ENCODE peak calls at places on chromosomes 1 and 21, in four cellular contexts. E is HepG2, D is SK-N-SH, J is K562. I is an unnamed sample.

GRCh38 chr1:180930687-180931086 is 18.0 kb downstream of the KIAA1614 start:
- DNase-seq in E (no peak), D (peak), J (no peak), I (no peak)

GRCh38 chr21:38987551-38988210 is 182.0 kb downstream of the ETS2 start:
- DNase-seq in E (no peak), D (no peak), J (no peak), I (no peak)

GRCh38 chr1:198597690-198598430 is 41.0 kb upstream of the PTPRC start:
- DNase-seq in E (no peak), D (no peak), J (no peak), I (no peak)

GRCh38 chr21:32653326-32653901 is 41.2 kb upstream of the CFAP298 start:
- DNase-seq in E (peak), D (peak), J (peak), I (peak)

GRCh38 chr1:226957714-226958113 is 17.6 kb downstream of the COQ8A start:
- DNase-seq in E (no peak), D (no peak), J (no peak), I (no peak)

GRCh38 chr1:235650341-235651169 is 971 bp upstream of the GNG4 start:
- DNase-seq in E (peak), D (no peak), J (no peak), I (peak)

GRCh38 chr1:205782627-205783470 is 7.6 kb upstream of the RAB29 start:
- DNase-seq in E (no peak), D (no peak), J (no peak), I (no peak)

GRCh38 chr1:11960276-11960675 is 20.0 kb upstream of the MFN2 start:
- DNase-seq in E (no peak), D (no peak), J (no peak), I (no peak)

GRCh38 chr21:36859744-36860501 is 106.5 kb downstream of the HLCS start:
- DNase-seq in E (peak), D (peak), J (peak), I (peak)

GRCh38 chr1:246587606-246588005 is 21.4 kb downstream of the CNST start:
- DNase-seq in E (peak), D (no peak), J (no peak), I (no peak)

GRCh38 chr1:186799689-186800054 is 29.1 kb upstream of the PLA2G4A start:
- DNase-seq in E (no peak), D (no peak), J (no peak), I (no peak)

GRCh38 chr1:110878993-110879392 is 6.0 kb downstream of the CD53 start:
- DNase-seq in E (no peak), D (no peak), J (no peak), I (no peak)

GRCh38 chr1:12621346-12622320 is 3.6 kb upstream of the DHRS3 start:
- DNase-seq in E (no peak), D (no peak), J (no peak), I (no peak)

GRCh38 chr1:17392199-17392740 is 20.3 kb downstream of the PADI6 start:
- DNase-seq in E (no peak), D (no peak), J (no peak), I (no peak)

GRCh38 chr1:111359376-111359775 is 68.2 kb downstream of the OVGP1 start:
- DNase-seq in E (no peak), D (no peak), J (no peak), I (no peak)

GRCh38 chr1:177871633-177872562 is 98.0 kb downstream of the SEC16B start:
- DNase-seq in E (no peak), D (no peak), J (no peak), I (no peak)

GRCh38 chr1:174007846-174008245 is 14.3 kb downstream of the RC3H1 start:
- DNase-seq in E (no peak), D (no peak), J (no peak), I (no peak)

GRCh38 chr1:99704356-99704816 is 58.5 kb downstream of the PALMD start:
- DNase-seq in E (no peak), D (no peak), J (peak), I (no peak)

GRCh38 chr21:9737871-9738520 is 783.4 kb upstream of the TPTE start:
- DNase-seq in E (no peak), D (no peak), J (no peak), I (no peak)

GRCh38 chr1:108557311-108557710 is 2.6 kb upstream of the EEIG2 start:
- DNase-seq in E (no peak), D (no peak), J (peak), I (no peak)

GRCh38 chr1:223500560-223501425 is 107.6 kb downstream of the CCDC185 start:
- DNase-seq in E (no peak), D (no peak), J (no peak), I (no peak)

GRCh38 chr1:246096356-246096755 is 410.7 kb downstream of the SMYD3 start:
- DNase-seq in E (no peak), D (peak), J (no peak), I (no peak)

GRCh38 chr1:64598100-64598571 is 128.2 kb downstream of the CACHD1 start:
- DNase-seq in E (no peak), D (no peak), J (peak), I (no peak)

GRCh38 chr21:35426484-35426883 is 377.4 kb upstream of the RUNX1 start:
- DNase-seq in E (no peak), D (no peak), J (no peak), I (no peak)

GRCh38 chr1:214386747-214387146 is 105.8 kb downstream of the SMYD2 start:
- DNase-seq in E (no peak), D (no peak), J (no peak), I (no peak)

GRCh38 chr1:233561708-233562426 is 52.0 kb upstream of the KCNK1 start:
- DNase-seq in E (no peak), D (no peak), J (no peak), I (no peak)

GRCh38 chr1:9371391-9371935 is 78.8 kb downstream of the SPSB1 start:
- DNase-seq in E (peak), D (peak), J (no peak), I (no peak)

GRCh38 chr1:40301066-40301465 is 16.0 kb downstream of the COL9A2 start:
- DNase-seq in E (no peak), D (no peak), J (no peak), I (no peak)

GRCh38 chr1:101236546-101237228 is at the start of gene S1PR1:
- DNase-seq in E (no peak), D (peak), J (no peak), I (peak)

GRCh38 chr1:153352523-153352922 is 3.9 kb upstream of the PGLYRP4 start:
- DNase-seq in E (peak), D (peak), J (peak), I (peak)

GRCh38 chr1:54016343-54017282 is 1.4 kb downstream of the LDLRAD1 start:
- DNase-seq in E (peak), D (peak), J (peak), I (no peak)

GRCh38 chr1:70961374-70961773 is 86.2 kb downstream of the PTGER3 start:
- DNase-seq in E (no peak), D (peak), J (peak), I (no peak)
- TF ChIP-seq USF2 in E (no peak), D (no peak), J (no peak), I (no peak)

DNA sequence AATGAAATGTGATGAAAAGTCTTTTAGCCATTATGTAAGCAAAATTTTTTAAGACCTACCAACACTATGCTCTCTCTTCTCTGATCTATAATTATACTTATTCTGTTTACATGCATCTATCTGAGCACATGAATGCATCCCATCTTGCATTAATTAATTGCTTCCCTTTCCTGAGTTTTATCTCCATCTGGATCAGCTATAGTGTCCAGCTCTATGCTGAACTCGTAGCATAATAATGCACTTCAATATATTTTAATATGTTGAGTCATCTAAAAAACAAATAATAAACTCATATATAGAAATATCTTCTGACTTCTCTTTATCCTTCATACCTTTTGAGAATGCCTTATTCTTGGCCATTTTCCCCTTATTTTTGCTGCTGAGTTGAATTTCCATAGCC is 1097.8 kb downstream of the TTLL7 start:
- DNase-seq in E (no peak), D (peak), J (no peak), I (no peak)
- TF ChIP-seq FOXJ3 in E (no peak), D (no peak), J (no peak), I (no peak)

DNA sequence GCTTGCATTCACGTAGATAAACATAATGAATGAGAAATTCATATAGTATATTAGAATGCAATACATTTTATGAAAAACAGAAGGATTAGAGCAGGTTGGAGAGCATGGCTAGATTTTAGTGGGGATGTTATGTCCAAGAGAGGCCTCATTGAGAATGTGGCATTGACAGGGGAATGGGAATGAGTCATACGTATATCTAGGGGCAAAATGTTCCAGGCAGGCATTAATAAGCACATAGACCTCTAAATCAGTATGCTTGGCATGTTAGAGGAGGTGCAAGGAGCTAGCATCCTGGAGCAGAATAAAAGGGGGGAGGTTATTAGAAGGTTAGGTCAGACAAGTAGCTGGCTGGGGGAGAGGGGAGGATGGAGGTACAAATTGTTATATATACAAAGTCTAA is 93.0 kb downstream of the USH2A start:
- DNase-seq in E (no peak), D (no peak), J (no peak), I (no peak)
- TF ChIP-seq USF2 in E (no peak), D (no peak), J (no peak), I (no peak)

GRCh38 chr1:112991721-112992120 is 35.7 kb upstream of the SLC16A1 start:
- DNase-seq in E (no peak), D (no peak), J (no peak), I (no peak)
- TF ChIP-seq FOXJ3 in E (no peak), D (no peak), J (no peak), I (no peak)